ENCODE peak calls at places on chromosomes 13 and 19, in five cellular contexts. B, C, K, E and V are unnamed samples.

GRCh38 chr19:22945560-22945959 is 57.4 kb downstream of the ZNF728 start:
- DNase-seq in B (no peak), C (peak), K (peak), E (no peak), V (peak)

GRCh38 chr13:101018720-101019119 is 344.1 kb upstream of the TMTC4 start:
- DNase-seq in B (no peak), C (peak), K (peak), E (no peak), V (peak)

GRCh38 chr13:65505941-65506340 is 1724.2 kb downstream of the PCDH9 start:
- DNase-seq in B (no peak), C (no peak), K (no peak), E (no peak), V (no peak)

GRCh38 chr13:79589605-79590511 is 108.9 kb downstream of the NDFIP2 start:
- DNase-seq in B (no peak), C (no peak), K (peak), E (no peak), V (peak)

GRCh38 chr19:38506723-38507550 is 73.4 kb downstream of the RYR1 start:
- DNase-seq in B (peak), C (no peak), K (peak), E (peak), V (peak)

GRCh38 chr19:58584498-58585441 is 11.6 kb upstream of the MZF1 start:
- DNase-seq in B (no peak), C (no peak), K (no peak), E (no peak), V (no peak)

GRCh38 chr19:16143399-16144215 is at the start of gene HSH2D:
- DNase-seq in B (no peak), C (no peak), K (no peak), E (no peak), V (no peak)

GRCh38 chr13:93687261-93687660 is 460.7 kb downstream of the GPC6 start:
- DNase-seq in B (no peak), C (peak), K (peak), E (no peak), V (no peak)

GRCh38 chr13:76692326-76692725 is 193.9 kb downstream of the KCTD12 start:
- DNase-seq in B (no peak), C (no peak), K (no peak), E (no peak), V (no peak)

GRCh38 chr13:54433511-54434206 is 1405.0 kb downstream of the OLFM4 start:
- DNase-seq in B (no peak), C (no peak), K (no peak), E (no peak), V (no peak)

GRCh38 chr19:57348136-57348535 is 2.9 kb upstream of the ZNF304 start:
- DNase-seq in B (no peak), C (peak), K (peak), E (no peak), V (peak)

GRCh38 chr13:64428196-64428595 is 2801.9 kb downstream of the PCDH9 start:
- DNase-seq in B (no peak), C (peak), K (peak), E (no peak), V (peak)

GRCh38 chr19:45507864-45508680 is 793 bp downstream of the VASP start:
- DNase-seq in B (no peak), C (no peak), K (peak), E (no peak), V (no peak)

GRCh38 chr13:23790591-23791170 is 98.5 kb downstream of the MIPEP start:
- DNase-seq in B (no peak), C (peak), K (peak), E (no peak), V (peak)

GRCh38 chr19:5324947-5325346 is 15.7 kb downstream of the PTPRS start:
- DNase-seq in B (no peak), C (no peak), K (no peak), E (no peak), V (no peak)

GRCh38 chr19:44356383-44357111 is at the start of gene ZNF112:
- DNase-seq in B (peak), C (peak), K (peak), E (peak), V (peak)

GRCh38 chr19:51148571-51148970 is 6.5 kb downstream of the SIGLEC7 start:
- DNase-seq in B (no peak), C (no peak), K (no peak), E (no peak), V (no peak)

GRCh38 chr19:33226550-33227241 is 1.0 kb upstream of the SLC7A10 start:
- DNase-seq in B (no peak), C (no peak), K (no peak), E (no peak), V (no peak)
- TF ChIP-seq CTCF in B (no peak), C (no peak), K (no peak), E (no peak), V (no peak)

DNA sequence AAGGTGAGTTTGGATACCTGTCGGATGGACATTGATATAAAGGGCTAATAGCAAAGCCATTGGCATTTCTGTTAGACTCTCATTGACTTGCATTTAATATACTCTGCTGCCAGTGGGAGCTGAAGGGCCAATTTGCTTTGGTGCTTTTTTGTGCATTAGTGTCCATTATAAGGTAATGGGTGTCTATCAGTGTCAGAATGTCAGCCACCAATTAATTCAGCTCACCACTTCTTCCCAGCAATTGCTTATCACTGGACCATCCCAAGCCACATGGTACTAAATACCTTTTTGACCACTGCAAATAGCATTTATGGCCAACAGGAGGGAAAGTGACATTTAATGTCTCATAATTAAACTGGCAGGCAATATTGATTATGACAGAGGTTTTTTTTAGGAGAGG is 317.8 kb downstream of the TEX29 start:
- DNase-seq in B (no peak), C (no peak), K (no peak), E (no peak), V (no peak)
- H3K4me3 ChIP-seq in B (no peak), C (no peak), K (no peak), E (no peak), V (no peak)

GRCh38 chr13:22107549-22107948 is 436.7 kb downstream of the FGF9 start:
- DNase-seq in B (no peak), C (no peak), K (no peak), E (no peak), V (no peak)
- TF ChIP-seq CTCF in B (no peak), C (no peak), K (no peak), E (no peak), V (no peak)

GRCh38 chr13:98171806-98172569 is 5.1 kb downstream of the RNF113B start:
- DNase-seq in B (peak), C (peak), K (peak), E (no peak), V (peak)
- H3K4me3 ChIP-seq in B (no peak), C (no peak), K (peak), E (no peak), V (peak)

DNA sequence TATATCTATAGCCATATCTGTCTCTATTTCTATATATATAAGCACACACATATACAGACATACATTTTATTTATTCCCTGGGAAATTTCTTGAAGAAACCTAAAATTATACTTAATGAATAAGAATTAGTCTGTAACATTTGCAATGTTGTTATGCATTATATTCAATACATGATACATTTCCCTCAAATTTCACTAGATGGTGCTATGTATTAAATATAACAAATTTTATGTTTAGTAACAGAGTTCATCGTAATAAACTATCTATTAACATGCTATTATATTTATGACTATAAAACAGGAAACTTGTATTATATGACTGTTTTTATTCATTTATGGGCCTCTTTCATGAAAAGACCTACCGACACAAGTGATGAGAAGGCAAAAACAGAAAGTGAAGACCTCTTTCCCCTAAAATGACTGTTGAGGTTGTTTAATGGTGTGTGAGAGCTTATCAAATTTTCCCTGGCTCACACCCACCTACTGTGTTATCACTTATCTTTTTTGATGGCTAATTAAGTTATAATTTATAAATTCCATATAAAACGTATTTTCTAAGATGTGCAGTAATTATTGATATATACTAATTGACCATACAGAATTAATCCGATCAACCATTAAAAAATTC is 881.9 kb downstream of the SLITRK6 start:
- DNase-seq in B (no peak), C (peak), K (peak), E (no peak), V (peak)
- TF ChIP-seq CTCF in B (peak), C (peak), K (peak), E (peak), V (peak)

GRCh38 chr13:112859128-112859816 is 109.7 kb upstream of the MCF2L start:
- DNase-seq in B (no peak), C (no peak), K (no peak), E (no peak), V (no peak)
- H3K4me3 ChIP-seq in B (no peak), C (no peak), K (no peak), E (no peak), V (no peak)

GRCh38 chr19:17718467-17718987 is 753 bp upstream of the MAP1S start:
- DNase-seq in B (no peak), C (no peak), K (no peak), E (no peak), V (no peak)

GRCh38 chr19:17719730-17720486 is 628 bp downstream of the MAP1S start:
- DNase-seq in B (no peak), C (no peak), K (no peak), E (no peak), V (no peak)

GRCh38 chr19:17720487-17720839 is 1.2 kb downstream of the MAP1S start:
- DNase-seq in B (no peak), C (no peak), K (no peak), E (no peak), V (no peak)

GRCh38 chr19:17721821-17722220 is 2.5 kb downstream of the MAP1S start:
- DNase-seq in B (no peak), C (peak), K (no peak), E (no peak), V (peak)

DNA sequence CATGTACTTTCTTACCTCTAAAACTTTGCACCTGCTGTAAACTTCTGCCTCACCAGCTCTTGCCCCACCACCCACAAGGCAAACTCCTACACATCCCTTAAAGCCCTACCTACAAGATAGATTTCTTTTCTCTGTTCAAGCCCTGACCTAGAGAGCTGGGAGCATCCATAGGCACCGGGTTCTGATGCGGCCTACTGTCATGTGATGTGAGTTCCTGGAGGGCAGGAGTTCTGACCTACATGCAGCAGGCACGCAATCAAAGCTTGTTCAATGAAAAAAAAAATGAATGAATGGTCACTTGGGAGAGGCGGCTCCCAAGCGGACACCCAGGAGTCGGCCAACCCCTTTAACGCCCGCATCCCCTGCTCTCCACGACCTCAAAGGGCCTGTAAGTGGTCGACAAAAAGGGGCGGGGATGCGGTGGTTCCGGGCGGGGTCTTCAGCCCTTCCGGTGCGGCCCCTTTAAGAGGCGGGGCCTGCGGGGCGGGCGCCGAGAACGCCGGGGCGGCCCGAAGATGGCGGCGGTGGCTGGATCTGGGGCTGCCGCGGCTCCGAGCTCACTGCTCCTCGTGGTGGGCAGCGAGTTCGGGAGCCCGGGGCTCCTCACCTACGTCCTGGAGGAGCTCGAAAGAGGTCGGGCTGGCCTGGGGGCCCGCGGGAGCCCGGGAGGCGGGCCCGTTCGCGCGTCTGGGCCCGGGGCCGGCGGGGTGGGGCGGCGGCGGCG is at the start of gene MAP1S:
- DNase-seq in B (no peak), C (peak), K (peak), E (peak), V (peak)
- TF ChIP-seq CTCF in B (no peak), C (no peak), K (no peak), E (no peak), V (no peak)